ENCODE peak calls at places on chromosome 7, in nine cellular contexts. A is B cell; J is tibial nerve; X is stimulated activated CD4-positive, alpha-beta T cell treated with anti-CD3 and anti-CD28 coated beads, Interleukin-15, amount 100 ng/mL, for 1 hour; I is MM.1S; K is CD4-positive, alpha-beta T cell; W is C1 segment of cervical spinal cord; Z is kidney epithelial cell; U is stromal cell of bone marrow. V is an unnamed sample.

GRCh38 chr7:78139335-78139734 is 340.8 kb downstream of the PHTF2 start:
- DNase-seq in A (no peak), J (no peak), X (no peak), I (no peak), K (no peak), W (no peak), Z (peak; percentile 55), U (peak; percentile 53), V (no peak)

GRCh38 chr7:50783801-50784507 is 1.3 kb upstream of the GRB10 start:
- DNase-seq in A (no peak), J (no peak), X (no peak), I (no peak), K (no peak), W (no peak), Z (no peak), U (no peak), V (no peak)

GRCh38 chr7:111855842-111856227 is 293.5 kb upstream of the IMMP2L start:
- DNase-seq in A (no peak), J (no peak), X (no peak), I (no peak), K (no peak), W (no peak), Z (no peak), U (no peak), V (no peak)

GRCh38 chr7:132545756-132546155 is 30.5 kb downstream of the PLXNA4 start:
- DNase-seq in A (no peak), J (no peak), X (no peak), I (no peak), K (no peak), W (no peak), Z (no peak), U (no peak), V (no peak)

GRCh38 chr7:22001345-22002004 is 55.8 kb upstream of the CDCA7L start:
- DNase-seq in A (peak; percentile 75), J (peak; percentile 62), X (no peak), I (peak; percentile 64), K (no peak), W (no peak), Z (peak; percentile 32), U (peak; percentile 38), V (peak; percentile 61)

GRCh38 chr7:157663061-157663863 is 326.5 kb downstream of the DNAJB6 start:
- DNase-seq in A (no peak), J (no peak), X (no peak), I (no peak), K (no peak), W (no peak), Z (no peak), U (no peak), V (no peak)

GRCh38 chr7:9029671-9030070 is 596.3 kb downstream of the NXPH1 start:
- DNase-seq in A (no peak), J (no peak), X (no peak), I (no peak), K (no peak), W (no peak), Z (no peak), U (no peak), V (no peak)

GRCh38 chr7:92135490-92135889 is 1.2 kb upstream of the CYP51A1 start:
- DNase-seq in A (no peak), J (no peak), X (no peak), I (no peak), K (no peak), W (no peak), Z (no peak), U (no peak), V (no peak)

GRCh38 chr7:30206942-30207341 is 72.2 kb downstream of the MTURN start:
- DNase-seq in A (no peak), J (no peak), X (no peak), I (no peak), K (no peak), W (no peak), Z (peak; percentile 4), U (no peak), V (no peak)

GRCh38 chr7:71131753-71132520 is at the start of gene GALNT17:
- DNase-seq in A (no peak), J (no peak), X (no peak), I (no peak), K (no peak), W (no peak), Z (no peak), U (no peak), V (no peak)

GRCh38 chr7:132767378-132767777 is 191.1 kb upstream of the PLXNA4 start:
- DNase-seq in A (no peak), J (no peak), X (no peak), I (no peak), K (no peak), W (no peak), Z (no peak), U (no peak), V (no peak)

GRCh38 chr7:3399858-3400257 is 98.8 kb downstream of the SDK1 start:
- DNase-seq in A (peak; percentile 15), J (no peak), X (no peak), I (no peak), K (no peak), W (no peak), Z (no peak), U (no peak), V (no peak)